ENCODE peak calls at places on chromosomes 1 and 21, in seven cellular contexts. One of them, this sample, is unnamed.

GRCh38 chr1:244391761-244392160 is 59.9 kb downstream of the ADSS2 start:
- DNase-seq in OCI-LY7: no peak
- DNase-seq in CD8-positive, alpha-beta T cell: no peak
- DNase-seq in CD4-positive, CD25-positive, alpha-beta regulatory T cell: no peak
- DNase-seq in Karpas-422: no peak
- DNase-seq in body of pancreas: no peak
- DNase-seq in prostate gland: no peak
- DNase-seq in this sample: no peak

GRCh38 chr1:29767088-29767685 is 530.9 kb downstream of the PTPRU start:
- DNase-seq in OCI-LY7: no peak
- DNase-seq in CD8-positive, alpha-beta T cell: no peak
- DNase-seq in CD4-positive, CD25-positive, alpha-beta regulatory T cell: no peak
- DNase-seq in Karpas-422: no peak
- DNase-seq in body of pancreas: no peak
- DNase-seq in prostate gland: no peak
- DNase-seq in this sample: no peak

GRCh38 chr21:31409849-31410762 is 66.0 kb upstream of the TIAM1 start:
- DNase-seq in OCI-LY7: no peak
- DNase-seq in CD8-positive, alpha-beta T cell: no peak
- DNase-seq in CD4-positive, CD25-positive, alpha-beta regulatory T cell: no peak
- DNase-seq in Karpas-422: no peak
- DNase-seq in body of pancreas: no peak
- DNase-seq in prostate gland: no peak
- DNase-seq in this sample: no peak

GRCh38 chr21:28419110-28419509 is 573.6 kb downstream of the LTN1 start:
- DNase-seq in OCI-LY7: no peak
- DNase-seq in CD8-positive, alpha-beta T cell: no peak
- DNase-seq in CD4-positive, CD25-positive, alpha-beta regulatory T cell: no peak
- DNase-seq in Karpas-422: no peak
- DNase-seq in body of pancreas: no peak
- DNase-seq in prostate gland: no peak
- DNase-seq in this sample: no peak

GRCh38 chr21:14603202-14603601 is 57.1 kb upstream of the SAMSN1 start:
- DNase-seq in OCI-LY7: no peak
- DNase-seq in CD8-positive, alpha-beta T cell: no peak
- DNase-seq in CD4-positive, CD25-positive, alpha-beta regulatory T cell: no peak
- DNase-seq in Karpas-422: no peak
- DNase-seq in body of pancreas: no peak
- DNase-seq in prostate gland: no peak
- DNase-seq in this sample: no peak

GRCh38 chr1:219265026-219265515 is 91.4 kb downstream of the LYPLAL1 start:
- DNase-seq in OCI-LY7: no peak
- DNase-seq in CD8-positive, alpha-beta T cell: no peak
- DNase-seq in CD4-positive, CD25-positive, alpha-beta regulatory T cell: no peak
- DNase-seq in Karpas-422: no peak
- DNase-seq in body of pancreas: no peak
- DNase-seq in prostate gland: no peak
- DNase-seq in this sample: no peak

GRCh38 chr1:21833392-21833976 is 21.4 kb downstream of the LDLRAD2 start:
- DNase-seq in OCI-LY7: no peak
- DNase-seq in CD8-positive, alpha-beta T cell: no peak
- DNase-seq in CD4-positive, CD25-positive, alpha-beta regulatory T cell: no peak
- DNase-seq in Karpas-422: no peak
- DNase-seq in body of pancreas: no peak
- DNase-seq in prostate gland: no peak
- DNase-seq in this sample: no peak

GRCh38 chr1:47241114-47242113 is 9.4 kb upstream of the TAL1 start:
- DNase-seq in OCI-LY7: no peak
- DNase-seq in CD8-positive, alpha-beta T cell: no peak
- DNase-seq in CD4-positive, CD25-positive, alpha-beta regulatory T cell: no peak
- DNase-seq in Karpas-422: no peak
- DNase-seq in body of pancreas: no peak
- DNase-seq in prostate gland: no peak
- DNase-seq in this sample: no peak

GRCh38 chr1:23792151-23792945 is 1.4 kb downstream of the LYPLA2 start:
- DNase-seq in OCI-LY7: no peak
- DNase-seq in CD8-positive, alpha-beta T cell: no peak
- DNase-seq in CD4-positive, CD25-positive, alpha-beta regulatory T cell: no peak
- DNase-seq in Karpas-422: no peak
- DNase-seq in body of pancreas: no peak
- DNase-seq in prostate gland: no peak
- DNase-seq in this sample: no peak

GRCh38 chr1:109161836-109162606 is 48.1 kb downstream of the ELAPOR1 start:
- DNase-seq in OCI-LY7: no peak
- DNase-seq in CD8-positive, alpha-beta T cell: no peak
- DNase-seq in CD4-positive, CD25-positive, alpha-beta regulatory T cell: no peak
- DNase-seq in Karpas-422: no peak
- DNase-seq in body of pancreas: peak
- DNase-seq in prostate gland: peak
- DNase-seq in this sample: peak

GRCh38 chr1:28199328-28200233 is 23.1 kb upstream of the PTAFR start:
- DNase-seq in OCI-LY7: no peak
- DNase-seq in CD8-positive, alpha-beta T cell: peak
- DNase-seq in CD4-positive, CD25-positive, alpha-beta regulatory T cell: peak
- DNase-seq in Karpas-422: no peak
- DNase-seq in body of pancreas: no peak
- DNase-seq in prostate gland: no peak
- DNase-seq in this sample: no peak

GRCh38 chr1:22551591-22552370 is 11.5 kb upstream of the EPHA8 start:
- DNase-seq in OCI-LY7: no peak
- DNase-seq in CD8-positive, alpha-beta T cell: no peak
- DNase-seq in CD4-positive, CD25-positive, alpha-beta regulatory T cell: no peak
- DNase-seq in Karpas-422: no peak
- DNase-seq in body of pancreas: no peak
- DNase-seq in prostate gland: no peak
- DNase-seq in this sample: no peak

GRCh38 chr1:81731989-81732388 is 68.7 kb upstream of the ADGRL2 start:
- DNase-seq in OCI-LY7: no peak
- DNase-seq in CD8-positive, alpha-beta T cell: no peak
- DNase-seq in CD4-positive, CD25-positive, alpha-beta regulatory T cell: no peak
- DNase-seq in Karpas-422: no peak
- DNase-seq in body of pancreas: no peak
- DNase-seq in prostate gland: no peak
- DNase-seq in this sample: no peak

GRCh38 chr1:183070923-183071618 is 47.9 kb downstream of the LAMC1 start:
- DNase-seq in OCI-LY7: peak
- DNase-seq in CD8-positive, alpha-beta T cell: no peak
- DNase-seq in CD4-positive, CD25-positive, alpha-beta regulatory T cell: no peak
- DNase-seq in Karpas-422: peak
- DNase-seq in body of pancreas: no peak
- DNase-seq in prostate gland: no peak
- DNase-seq in this sample: no peak

GRCh38 chr1:175367896-175368295 is 175.3 kb upstream of the KIAA0040 start:
- DNase-seq in OCI-LY7: no peak
- DNase-seq in CD8-positive, alpha-beta T cell: no peak
- DNase-seq in CD4-positive, CD25-positive, alpha-beta regulatory T cell: no peak
- DNase-seq in Karpas-422: no peak
- DNase-seq in body of pancreas: no peak
- DNase-seq in prostate gland: no peak
- DNase-seq in this sample: no peak

GRCh38 chr1:10730985-10731384 is 65.5 kb downstream of the CASZ1 start:
- DNase-seq in OCI-LY7: no peak
- DNase-seq in CD8-positive, alpha-beta T cell: no peak
- DNase-seq in CD4-positive, CD25-positive, alpha-beta regulatory T cell: no peak
- DNase-seq in Karpas-422: no peak
- DNase-seq in body of pancreas: no peak
- DNase-seq in prostate gland: no peak
- DNase-seq in this sample: no peak

GRCh38 chr1:193115629-193116227 is 6.1 kb upstream of the CDC73 start:
- DNase-seq in OCI-LY7: no peak
- DNase-seq in CD8-positive, alpha-beta T cell: no peak
- DNase-seq in CD4-positive, CD25-positive, alpha-beta regulatory T cell: no peak
- DNase-seq in Karpas-422: no peak
- DNase-seq in body of pancreas: peak
- DNase-seq in prostate gland: no peak
- DNase-seq in this sample: no peak

GRCh38 chr1:28110555-28110954 is 22.1 kb upstream of the EYA3 start:
- DNase-seq in OCI-LY7: no peak
- DNase-seq in CD8-positive, alpha-beta T cell: no peak
- DNase-seq in CD4-positive, CD25-positive, alpha-beta regulatory T cell: no peak
- DNase-seq in Karpas-422: no peak
- DNase-seq in body of pancreas: no peak
- DNase-seq in prostate gland: no peak
- DNase-seq in this sample: no peak

GRCh38 chr1:18907021-18907913 is 4.9 kb upstream of the ALDH4A1 start:
- DNase-seq in OCI-LY7: peak
- DNase-seq in CD8-positive, alpha-beta T cell: peak
- DNase-seq in CD4-positive, CD25-positive, alpha-beta regulatory T cell: peak
- DNase-seq in Karpas-422: peak
- DNase-seq in body of pancreas: peak
- DNase-seq in prostate gland: peak
- DNase-seq in this sample: peak

GRCh38 chr21:35311985-35312384 is 262.9 kb upstream of the RUNX1 start:
- DNase-seq in OCI-LY7: no peak
- DNase-seq in CD8-positive, alpha-beta T cell: no peak
- DNase-seq in CD4-positive, CD25-positive, alpha-beta regulatory T cell: no peak
- DNase-seq in Karpas-422: no peak
- DNase-seq in body of pancreas: no peak
- DNase-seq in prostate gland: no peak
- DNase-seq in this sample: no peak

GRCh38 chr1:12552951-12553921 is 64.8 kb downstream of the DHRS3 start:
- DNase-seq in OCI-LY7: no peak
- DNase-seq in CD8-positive, alpha-beta T cell: no peak
- DNase-seq in CD4-positive, CD25-positive, alpha-beta regulatory T cell: no peak
- DNase-seq in Karpas-422: no peak
- DNase-seq in body of pancreas: no peak
- DNase-seq in prostate gland: no peak
- DNase-seq in this sample: peak

GRCh38 chr1:153978274-153978909 is 918 bp upstream of the JTB start:
- DNase-seq in OCI-LY7: no peak
- DNase-seq in CD8-positive, alpha-beta T cell: no peak
- DNase-seq in CD4-positive, CD25-positive, alpha-beta regulatory T cell: no peak
- DNase-seq in Karpas-422: no peak
- DNase-seq in body of pancreas: no peak
- DNase-seq in prostate gland: no peak
- DNase-seq in this sample: no peak

GRCh38 chr1:43881415-43881814 is 52.2 kb upstream of the ARTN start:
- DNase-seq in OCI-LY7: no peak
- DNase-seq in CD8-positive, alpha-beta T cell: no peak
- DNase-seq in CD4-positive, CD25-positive, alpha-beta regulatory T cell: no peak
- DNase-seq in Karpas-422: no peak
- DNase-seq in body of pancreas: no peak
- DNase-seq in prostate gland: no peak
- DNase-seq in this sample: peak

GRCh38 chr1:98410082-98410481 is 251.4 kb upstream of the SNX7 start:
- DNase-seq in OCI-LY7: no peak
- DNase-seq in CD8-positive, alpha-beta T cell: no peak
- DNase-seq in CD4-positive, CD25-positive, alpha-beta regulatory T cell: no peak
- DNase-seq in Karpas-422: no peak
- DNase-seq in body of pancreas: no peak
- DNase-seq in prostate gland: no peak
- DNase-seq in this sample: no peak

GRCh38 chr21:44801468-44802395 is at the start of gene UBE2G2:
- DNase-seq in OCI-LY7: peak
- DNase-seq in CD8-positive, alpha-beta T cell: peak
- DNase-seq in CD4-positive, CD25-positive, alpha-beta regulatory T cell: peak
- DNase-seq in Karpas-422: peak
- DNase-seq in body of pancreas: peak
- DNase-seq in prostate gland: peak
- DNase-seq in this sample: peak

GRCh38 chr1:85629532-85629920 is 49.0 kb downstream of the CCN1 start:
- DNase-seq in OCI-LY7: no peak
- DNase-seq in CD8-positive, alpha-beta T cell: no peak
- DNase-seq in CD4-positive, CD25-positive, alpha-beta regulatory T cell: no peak
- DNase-seq in Karpas-422: no peak
- DNase-seq in body of pancreas: no peak
- DNase-seq in prostate gland: no peak
- DNase-seq in this sample: no peak
- H3K27ac ChIP-seq in OCI-LY7: no peak
- H3K27ac ChIP-seq in CD8-positive, alpha-beta T cell: no peak
- H3K27ac ChIP-seq in CD4-positive, CD25-positive, alpha-beta regulatory T cell: no peak
- H3K27ac ChIP-seq in Karpas-422: no peak
- H3K27ac ChIP-seq in body of pancreas: no peak
- H3K27ac ChIP-seq in prostate gland: peak
- H3K27ac ChIP-seq in this sample: no peak

GRCh38 chr1:9242338-9242969 is 7.9 kb downstream of the H6PD start:
- DNase-seq in OCI-LY7: no peak
- DNase-seq in CD8-positive, alpha-beta T cell: no peak
- DNase-seq in CD4-positive, CD25-positive, alpha-beta regulatory T cell: no peak
- DNase-seq in Karpas-422: no peak
- DNase-seq in body of pancreas: peak
- DNase-seq in prostate gland: peak
- DNase-seq in this sample: peak
- H3K27ac ChIP-seq in OCI-LY7: no peak
- H3K27ac ChIP-seq in CD8-positive, alpha-beta T cell: no peak
- H3K27ac ChIP-seq in CD4-positive, CD25-positive, alpha-beta regulatory T cell: no peak
- H3K27ac ChIP-seq in Karpas-422: no peak
- H3K27ac ChIP-seq in body of pancreas: peak
- H3K27ac ChIP-seq in prostate gland: peak
- H3K27ac ChIP-seq in this sample: peak

DNA sequence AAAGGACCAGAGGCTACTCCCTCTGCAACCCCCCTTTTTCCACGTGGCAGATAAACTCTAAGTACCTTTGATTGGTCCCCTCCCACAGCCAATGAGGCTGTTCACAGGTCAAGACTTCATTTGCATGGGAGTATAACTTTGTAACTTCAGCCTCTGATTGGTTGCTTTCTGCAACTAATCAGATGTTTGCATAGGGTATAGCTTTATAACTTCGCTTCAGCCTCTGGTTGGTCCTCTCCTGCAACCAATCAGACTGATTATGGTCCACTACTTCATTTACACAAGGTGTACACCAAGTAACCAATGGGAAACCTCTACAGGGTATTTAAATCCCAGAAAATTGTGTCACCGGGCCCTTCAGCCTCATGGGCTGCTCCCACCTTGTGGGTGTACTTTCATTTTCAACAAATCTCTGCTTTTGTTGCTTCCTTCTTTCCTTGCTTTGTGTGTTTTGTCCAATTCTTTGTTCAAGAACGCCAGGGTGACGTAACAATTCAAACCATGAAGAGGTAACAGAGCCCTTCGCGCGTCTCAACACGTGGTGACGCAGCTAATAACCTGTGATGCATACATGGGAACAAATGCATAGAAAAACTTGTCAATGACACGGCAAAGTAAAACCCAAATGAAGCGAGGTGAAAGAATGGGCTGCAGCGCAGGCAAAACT is 47.2 kb downstream of the VPS26C start:
- DNase-seq in OCI-LY7: no peak
- DNase-seq in CD8-positive, alpha-beta T cell: no peak
- DNase-seq in CD4-positive, CD25-positive, alpha-beta regulatory T cell: peak
- DNase-seq in Karpas-422: peak
- DNase-seq in body of pancreas: no peak
- DNase-seq in prostate gland: no peak
- DNase-seq in this sample: no peak
- H3K27ac ChIP-seq in OCI-LY7: no peak
- H3K27ac ChIP-seq in CD8-positive, alpha-beta T cell: peak
- H3K27ac ChIP-seq in CD4-positive, CD25-positive, alpha-beta regulatory T cell: peak
- H3K27ac ChIP-seq in Karpas-422: peak
- H3K27ac ChIP-seq in body of pancreas: no peak
- H3K27ac ChIP-seq in prostate gland: no peak
- H3K27ac ChIP-seq in this sample: peak

DNA sequence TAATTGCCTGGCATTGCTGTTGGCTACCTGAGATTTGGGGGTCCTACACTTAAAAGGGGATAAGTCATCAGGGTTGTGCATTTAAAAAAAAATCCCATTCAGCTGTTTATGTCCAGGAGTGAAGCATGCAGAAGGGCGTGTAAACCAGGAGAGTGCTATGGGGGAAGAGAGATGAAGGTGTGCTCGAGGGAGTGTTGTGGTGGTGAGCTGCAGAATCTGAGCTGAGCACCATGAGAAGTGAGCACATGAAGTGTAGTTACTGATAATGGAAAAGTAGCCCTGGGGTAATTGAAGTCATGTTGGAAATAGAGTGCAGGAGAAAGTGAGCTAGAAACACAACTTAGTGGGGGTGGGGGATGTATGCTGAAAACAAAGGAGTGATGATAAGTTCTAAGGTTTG is 705 bp downstream of the FCRL1 start:
- DNase-seq in OCI-LY7: peak
- DNase-seq in CD8-positive, alpha-beta T cell: no peak
- DNase-seq in CD4-positive, CD25-positive, alpha-beta regulatory T cell: no peak
- DNase-seq in Karpas-422: peak
- DNase-seq in body of pancreas: no peak
- DNase-seq in prostate gland: no peak
- DNase-seq in this sample: no peak
- H3K27ac ChIP-seq in OCI-LY7: peak
- H3K27ac ChIP-seq in CD8-positive, alpha-beta T cell: no peak
- H3K27ac ChIP-seq in CD4-positive, CD25-positive, alpha-beta regulatory T cell: no peak
- H3K27ac ChIP-seq in Karpas-422: peak
- H3K27ac ChIP-seq in body of pancreas: no peak
- H3K27ac ChIP-seq in prostate gland: no peak
- H3K27ac ChIP-seq in this sample: no peak

This sample was measured in heart left ventricle.